ENCODE peak calls at places on chromosomes 1 and 21, in four cellular contexts. W is mammary epithelial cell, K is OCI-LY7, O is right atrium auricular region. J is an unnamed sample.
A peak's percentile ranks its signal among the peaks of the same experiment; 100 is the strongest.

GRCh38 chr1:27632387-27633297 is 2.3 kb downstream of the FGR start:
- DNase-seq in K (peak; percentile 62), O (no peak), W (no peak), J (no peak)

GRCh38 chr1:73839922-73840321 is 358.1 kb downstream of the LRRIQ3 start:
- DNase-seq in W (peak; percentile 6), K (peak; percentile 12), O (no peak), J (peak; percentile 4)

GRCh38 chr1:244214009-244214967 is 163.2 kb downstream of the ZBTB18 start:
- DNase-seq in O (no peak), W (peak; percentile 82), K (no peak), J (peak; percentile 99)

GRCh38 chr1:52636701-52637695 is 4.0 kb downstream of the SHISAL2A start:
- DNase-seq in K (peak; percentile 96), W (peak; percentile 59), O (no peak), J (no peak)

GRCh38 chr1:224377676-224378006 is 21.0 kb downstream of the CNIH4 start:
- DNase-seq in W (peak; percentile 65), O (no peak), K (no peak), J (peak; percentile 55)

GRCh38 chr1:30707412-30708360 is 15.7 kb downstream of the MATN1 start:
- DNase-seq in W (peak; percentile 49), K (peak; percentile 65), O (peak; percentile 79), J (peak; percentile 52)

GRCh38 chr1:54559771-54560231 is 11.8 kb downstream of the ACOT11 start:
- DNase-seq in K (no peak), O (no peak), W (no peak), J (no peak)

GRCh38 chr1:245205864-245206263 is 51.1 kb downstream of the KIF26B start:
- DNase-seq in W (no peak), K (no peak), O (no peak), J (no peak)

GRCh38 chr1:222161676-222162075 is 386.2 kb downstream of the HHIPL2 start:
- DNase-seq in O (no peak), W (no peak), K (no peak), J (peak; percentile 43)

GRCh38 chr1:59008599-59009347 is 224.9 kb upstream of the JUN start:
- DNase-seq in K (no peak), W (no peak), O (no peak), J (no peak)

GRCh38 chr1:246302671-246303317 is 204.3 kb downstream of the SMYD3 start:
- DNase-seq in O (no peak), K (no peak), W (no peak), J (peak; percentile 52)

GRCh38 chr21:36927718-36928117 is 38.8 kb downstream of the HLCS start:
- DNase-seq in O (peak; percentile 86), K (peak; percentile 70), W (peak; percentile 60), J (peak; percentile 83)

GRCh38 chr1:23793018-23793781 is 2.3 kb downstream of the LYPLA2 start:
- DNase-seq in O (no peak), W (peak; percentile 59), K (no peak), J (peak; percentile 72)

GRCh38 chr21:38839370-38839681 is 33.6 kb downstream of the ETS2 start:
- DNase-seq in O (peak; percentile 36), W (no peak), K (no peak), J (no peak)

GRCh38 chr1:230351516-230351915 is 74.6 kb downstream of the PGBD5 start:
- DNase-seq in O (no peak), K (no peak), W (no peak), J (no peak)

GRCh38 chr1:157025321-157025720 is 20.2 kb downstream of the ARHGEF11 start:
- DNase-seq in O (no peak), W (no peak), K (no peak), J (no peak)

GRCh38 chr1:9331558-9332346 is 39.1 kb downstream of the SPSB1 start:
- DNase-seq in O (no peak), K (no peak), W (no peak), J (no peak)

GRCh38 chr1:167499106-167499505 is 19.2 kb downstream of the CD247 start:
- DNase-seq in O (no peak), K (peak; percentile 48), W (no peak), J (no peak)

GRCh38 chr21:42429856-42430255 is 26.2 kb downstream of the UBASH3A start:
- DNase-seq in K (no peak), W (no peak), O (no peak), J (no peak)

GRCh38 chr1:8004113-8004802 is 21.9 kb downstream of the ERRFI1 start:
- DNase-seq in O (peak; percentile 58), W (peak; percentile 78), K (no peak), J (no peak)

GRCh38 chr1:22318279-22318983 is 133.2 kb upstream of the ZBTB40 start:
- DNase-seq in W (no peak), O (no peak), K (no peak), J (no peak)

GRCh38 chr21:26007911-26008579 is 162.5 kb downstream of the APP start:
- DNase-seq in O (no peak), K (no peak), W (no peak), J (no peak)

GRCh38 chr1:104132386-104132973 is 382.8 kb downstream of the AMY1C start:
- DNase-seq in K (peak; percentile 10), O (no peak), W (peak; percentile 1), J (peak; percentile 5)

GRCh38 chr1:204131978-204132377 is 19.9 kb downstream of the ETNK2 start:
- DNase-seq in O (no peak), K (no peak), W (no peak), J (no peak)

GRCh38 chr21:38351961-38352521 is 95.2 kb downstream of the KCNJ15 start:
- DNase-seq in K (no peak), O (no peak), W (peak; percentile 69), J (peak; percentile 92)

GRCh38 chr1:15282810-15283474 is 35.9 kb downstream of the FHAD1 start:
- DNase-seq in W (peak; percentile 50), K (no peak), O (no peak), J (no peak)

GRCh38 chr1:71850936-71851335 is 431.4 kb downstream of the NEGR1 start:
- DNase-seq in O (peak; percentile 58), K (no peak), W (no peak), J (peak; percentile 46)

GRCh38 chr1:215426101-215426500 is 141.0 kb upstream of the KCTD3 start:
- DNase-seq in K (no peak), O (no peak), W (no peak), J (no peak)

GRCh38 chr1:97396463-97396862 is 524.4 kb downstream of the DPYD start:
- DNase-seq in W (no peak), O (no peak), K (no peak), J (peak; percentile 32)

GRCh38 chr1:24276791-24277190 is 42.4 kb upstream of the GRHL3 start:
- DNase-seq in K (no peak), O (no peak), W (no peak), J (no peak)

GRCh38 chr1:2454227-2454626 is 21.9 kb upstream of the PLCH2 start:
- DNase-seq in W (no peak), K (no peak), O (no peak), J (no peak)

GRCh38 chr1:159790237-159790917 is 9.6 kb downstream of the DUSP23 start:
- DNase-seq in O (no peak), K (peak; percentile 21), W (no peak), J (peak; percentile 23)

GRCh38 chr1:169363046-169363756 is 4.4 kb downstream of the NME7 start:
- DNase-seq in O (no peak), K (no peak), W (peak; percentile 84), J (peak; percentile 91)

GRCh38 chr1:101291562-101292035 is 54.8 kb downstream of the S1PR1 start:
- DNase-seq in W (peak; percentile 81), K (no peak), O (no peak), J (peak; percentile 85)

GRCh38 chr1:177181631-177182291 is 11.0 kb downstream of the BRINP2 start:
- DNase-seq in O (no peak), K (peak; percentile 0), W (peak; percentile 34), J (peak; percentile 45)

GRCh38 chr1:177185209-177185608 is 14.5 kb downstream of the BRINP2 start:
- DNase-seq in W (no peak), K (no peak), O (no peak), J (no peak)

GRCh38 chr1:177183801-177184200 is 13.0 kb downstream of the BRINP2 start:
- DNase-seq in O (no peak), K (no peak), W (no peak), J (no peak)

DNA sequence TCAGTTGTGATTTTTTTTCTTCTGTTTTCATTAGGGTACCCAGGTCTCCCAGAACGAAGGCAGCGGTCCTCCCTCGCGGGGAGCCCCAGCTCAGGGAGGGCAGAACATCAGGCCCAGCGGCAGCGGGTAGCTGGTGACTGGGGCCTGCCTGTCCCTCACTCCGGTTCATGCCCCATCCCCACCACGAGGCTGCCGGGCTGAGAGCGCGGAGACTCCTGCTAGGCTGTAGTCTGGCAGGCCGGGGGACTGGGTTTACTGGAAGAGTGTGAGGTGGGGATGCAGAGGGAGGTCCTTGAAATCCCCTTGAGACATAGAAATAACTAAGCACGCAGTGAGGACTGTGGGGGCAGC is 10.5 kb downstream of the BRINP2 start:
- DNase-seq in O (no peak), K (no peak), W (no peak), J (no peak)
- H3K4me3 ChIP-seq in O (peak overlapping the region; percentile 15), K (no peak overlapping the region), W (peak overlapping the region; percentile 31), J (peak overlapping the region; percentile 17)

GRCh38 chr1:206557636-206558473 is 50.5 kb downstream of the RASSF5 start:
- DNase-seq in W (no peak), O (no peak), K (peak; percentile 63), J (no peak)

GRCh38 chr1:206555473-206555935 is 48.2 kb downstream of the RASSF5 start:
- DNase-seq in K (peak; percentile 35), O (peak; percentile 70), W (no peak), J (no peak)

GRCh38 chr1:206556047-206556747 is 48.9 kb downstream of the RASSF5 start:
- DNase-seq in K (no peak), W (no peak), O (no peak), J (no peak)

GRCh38 chr1:206558794-206559660 is 51.7 kb downstream of the RASSF5 start:
- DNase-seq in O (no peak), W (no peak), K (peak; percentile 72), J (no peak)

GRCh38 chr1:206556748-206557635 is 49.7 kb downstream of the RASSF5 start:
- DNase-seq in W (peak; percentile 36), O (peak; percentile 81), K (peak; percentile 88), J (peak; percentile 23)
- TF ChIP-seq CTCF in W (no peak), O (no peak), K (peak; percentile 34), J (no peak)

DNA sequence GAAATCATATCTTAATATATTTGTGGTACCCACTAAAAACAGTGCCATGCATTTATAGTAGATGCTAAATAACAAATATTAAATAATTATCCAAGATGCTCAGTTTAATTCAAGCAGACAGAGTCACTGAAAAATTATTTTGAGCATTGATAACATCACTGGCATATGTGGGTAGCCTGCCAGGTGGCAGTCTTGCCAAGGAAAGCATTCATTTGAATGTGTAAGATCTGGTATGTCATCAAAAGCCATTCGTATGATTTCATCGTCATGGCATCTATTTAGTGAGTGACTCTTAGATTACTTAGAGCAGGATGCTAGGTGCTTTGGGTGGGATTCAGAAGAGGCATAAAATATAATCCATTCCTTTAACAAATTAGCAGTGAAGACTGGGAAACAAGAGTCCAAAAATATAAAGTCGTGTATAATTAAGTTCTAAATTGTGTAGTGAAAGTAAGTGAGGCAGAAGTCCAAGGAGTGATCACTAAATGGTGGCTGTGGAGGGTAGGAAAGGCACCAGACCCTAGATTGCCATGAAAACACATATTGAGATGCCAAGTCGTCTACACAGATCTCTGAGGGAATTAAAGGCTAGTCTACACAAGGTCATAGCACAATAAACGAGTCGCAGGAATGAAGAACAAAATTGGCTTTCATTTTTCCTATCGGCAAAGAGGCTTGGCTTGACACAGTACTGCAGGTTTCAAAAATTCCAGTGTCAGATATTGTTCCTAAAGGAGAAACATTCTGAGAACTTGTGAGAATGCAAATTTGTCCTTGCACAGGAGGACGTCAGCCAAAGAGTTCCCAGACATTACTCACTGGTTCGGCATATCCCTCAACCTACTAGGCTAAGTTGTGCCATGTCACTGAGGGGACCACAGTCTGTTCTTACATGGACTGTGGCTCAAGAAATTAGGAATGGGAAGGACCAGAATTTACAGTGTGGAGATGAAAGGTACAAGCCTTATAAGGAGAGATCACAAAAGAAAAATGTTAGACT is 130.8 kb downstream of the LYPLAL1 start:
- DNase-seq in O (no peak), W (peak; percentile 43), K (no peak), J (peak; percentile 67)
- H3K4me3 ChIP-seq in O (no peak overlapping the region), W (no peak overlapping the region), K (no peak overlapping the region), J (no peak overlapping the region)

GRCh38 chr1:181135462-181135781 is 46.9 kb downstream of the IER5 start:
- DNase-seq in O (no peak), K (peak; percentile 43), W (no peak), J (no peak)
- TF ChIP-seq CTCF in O (peak; percentile 53), K (peak; percentile 56), W (peak; percentile 45), J (peak; percentile 29)

J was measured in astrocyte of the spinal cord.